ENCODE peak calls at places on chromosomes 12 and 14, in four cellular contexts. Y is ascending aorta, P is esophagus squamous epithelium, N is aorta. F is an unnamed sample.

GRCh38 chr14:74574092-74574438 is 38.0 kb downstream of the LTBP2 start:
- DNase-seq in P (no peak), N (no peak), Y (no peak), F (no peak)

GRCh38 chr14:52111583-52111982 is 42.7 kb upstream of the NID2 start:
- DNase-seq in P (no peak), Y (no peak), N (no peak), F (no peak)

GRCh38 chr14:89673499-89674225 is 256.6 kb upstream of the FOXN3 start:
- DNase-seq in P (no peak), Y (no peak), N (no peak), F (no peak)

GRCh38 chr14:91835920-91836843 is 31.2 kb downstream of the TC2N start:
- DNase-seq in Y (peak; percentile 39), P (no peak), N (peak; percentile 77), F (peak; percentile 95)

GRCh38 chr12:107451246-107451645 is 234.4 kb upstream of the PWP1 start:
- DNase-seq in P (no peak), Y (no peak), N (no peak), F (no peak)

GRCh38 chr14:100446572-100446971 is 123.4 kb downstream of the SLC25A47 start:
- DNase-seq in P (no peak), N (no peak), Y (no peak), F (no peak)

GRCh38 chr12:71415336-71416231 is 24.0 kb upstream of the LGR5 start:
- DNase-seq in N (no peak), Y (no peak), P (no peak), F (no peak)

GRCh38 chr12:121223283-121223946 is 13.5 kb downstream of the P2RX4 start:
- DNase-seq in N (no peak), Y (no peak), P (no peak), F (no peak)

GRCh38 chr12:92278378-92278828 is 132.8 kb upstream of the BTG1 start:
- DNase-seq in P (no peak), Y (no peak), N (no peak), F (no peak)

GRCh38 chr14:70317969-70318634 is 41.4 kb downstream of the COX16 start:
- DNase-seq in N (no peak), P (no peak), Y (no peak), F (no peak)

GRCh38 chr12:57430117-57430930 is 519 bp downstream of the R3HDM2 start:
- DNase-seq in N (peak; percentile 62), Y (no peak), P (no peak), F (peak; percentile 58)

GRCh38 chr12:57428965-57429364 is 1.9 kb downstream of the R3HDM2 start:
- DNase-seq in N (no peak), Y (no peak), P (no peak), F (no peak)

GRCh38 chr12:57430931-57431566 is at the start of gene R3HDM2:
- DNase-seq in Y (peak; percentile 80), N (peak; percentile 98), P (peak; percentile 69), F (peak; percentile 91)

GRCh38 chr12:57433370-57433769 is 1.2 kb upstream of the INHBC start:
- DNase-seq in Y (no peak), N (no peak), P (no peak), F (no peak)

DNA sequence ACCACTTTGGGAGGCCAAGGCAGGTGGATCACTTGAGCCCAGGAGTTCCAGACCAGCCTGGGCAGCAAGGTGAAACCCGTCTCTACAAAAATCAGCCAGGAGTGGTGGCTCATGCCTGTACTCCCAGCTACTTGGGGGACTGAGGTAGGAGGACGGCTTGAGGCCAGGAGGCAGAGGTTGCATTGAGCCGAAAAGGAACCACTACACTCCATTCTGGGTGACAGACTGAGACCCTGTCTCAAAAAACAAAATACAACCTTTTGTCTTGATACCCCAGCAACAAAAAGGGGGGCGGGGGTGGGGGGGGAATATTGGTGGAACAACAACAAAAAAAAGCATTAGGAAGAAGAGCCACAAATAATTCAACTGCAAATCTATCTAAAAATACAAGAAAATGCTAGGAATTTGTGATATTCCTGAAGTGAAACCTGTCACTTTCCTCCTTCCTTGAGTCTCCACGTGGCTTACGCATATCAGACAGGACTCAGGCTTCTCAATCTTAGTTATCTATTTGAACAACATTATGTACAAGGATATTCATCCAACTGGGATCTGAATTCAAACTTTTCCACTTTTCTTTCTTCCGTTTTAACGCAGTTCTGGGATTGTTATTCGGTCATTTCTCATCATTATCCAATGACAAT is 1.2 kb downstream of the R3HDM2 start:
- DNase-seq in N (no peak), P (no peak), Y (no peak), F (no peak)
- H3K9me3 ChIP-seq in N (no peaks in the 10 kb centered on the region), P (no peaks in the 10 kb centered on the region), Y (no peaks in the 10 kb centered on the region), F (no peaks in the 10 kb centered on the region)

GRCh38 chr12:61291647-61292046 is 968.6 kb upstream of the USP15 start:
- DNase-seq in P (no peak), N (no peak), Y (no peak), F (no peak)

GRCh38 chr12:61290473-61290872 is 969.7 kb upstream of the USP15 start:
- DNase-seq in P (no peak), Y (no peak), N (no peak), F (no peak)
- H3K9me3 ChIP-seq in P (peaks cover 21% of the 10 kb centered on the region), Y (peaks cover 17% of the 10 kb centered on the region), N (peaks cover 7% of the 10 kb centered on the region), F (no peaks in the 10 kb centered on the region)

GRCh38 chr14:68801631-68802030 is 8.8 kb upstream of the ZFP36L1 start:
- DNase-seq in N (no peak), Y (no peak), P (no peak), F (no peak)
- H3K9me3 ChIP-seq in N (no peaks in the 10 kb centered on the region), Y (peaks cover 6% of the 10 kb centered on the region), P (peaks cover 5% of the 10 kb centered on the region), F (no peaks in the 10 kb centered on the region)

GRCh38 chr14:85112762-85113161 is 417.2 kb upstream of the FLRT2 start:
- DNase-seq in N (no peak), P (no peak), Y (no peak), F (no peak)
- H3K9me3 ChIP-seq in N (peaks cover 2% of the 10 kb centered on the region), P (peaks cover 6% of the 10 kb centered on the region), Y (no peaks in the 10 kb centered on the region), F (no peaks in the 10 kb centered on the region)

DNA sequence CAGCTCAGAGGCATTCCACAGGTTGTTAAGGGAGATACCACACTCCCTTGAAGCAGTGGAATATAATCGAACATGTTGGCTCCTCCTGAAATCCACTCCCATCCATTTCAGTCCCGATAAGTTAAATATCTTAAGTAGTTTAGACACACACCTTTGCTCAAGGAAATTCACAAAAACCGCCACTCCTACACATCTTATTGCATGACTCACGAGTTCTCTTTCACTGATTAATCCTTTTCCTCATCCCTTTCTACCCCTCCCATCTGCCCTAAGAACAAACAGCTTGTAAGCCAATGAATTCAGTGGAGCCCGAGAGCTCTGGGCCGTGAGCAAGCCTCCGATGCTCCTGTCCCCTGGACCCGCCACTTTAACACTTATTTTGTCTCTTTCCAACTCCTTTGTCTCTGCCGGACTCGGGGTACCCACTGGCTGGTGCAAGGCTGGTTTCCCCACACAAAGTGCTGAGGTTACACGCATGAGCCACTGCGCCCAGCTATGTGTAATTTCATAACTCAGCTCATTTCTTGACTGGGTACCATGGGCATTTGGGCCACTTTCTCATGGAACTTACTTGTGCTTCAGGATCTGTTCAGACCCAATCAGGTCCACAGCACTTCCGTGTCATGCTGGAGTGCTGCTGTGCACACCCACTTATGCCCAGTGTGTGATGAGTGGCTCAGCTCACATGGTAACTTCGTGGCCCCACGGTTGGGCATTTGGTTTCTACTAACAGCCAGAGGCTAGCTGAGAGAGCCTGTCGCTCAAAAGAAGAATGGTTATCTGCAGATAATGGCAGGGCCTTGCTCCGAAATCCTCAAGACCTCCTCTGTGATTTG is 171.8 kb upstream of the ALG10B start:
- DNase-seq in N (no peak), Y (no peak), P (no peak), F (no peak)
- H3K9me3 ChIP-seq in N (no peaks in the 10 kb centered on the region), Y (no peaks in the 10 kb centered on the region), P (peaks cover 26% of the 10 kb centered on the region), F (no peaks in the 10 kb centered on the region)

DNA sequence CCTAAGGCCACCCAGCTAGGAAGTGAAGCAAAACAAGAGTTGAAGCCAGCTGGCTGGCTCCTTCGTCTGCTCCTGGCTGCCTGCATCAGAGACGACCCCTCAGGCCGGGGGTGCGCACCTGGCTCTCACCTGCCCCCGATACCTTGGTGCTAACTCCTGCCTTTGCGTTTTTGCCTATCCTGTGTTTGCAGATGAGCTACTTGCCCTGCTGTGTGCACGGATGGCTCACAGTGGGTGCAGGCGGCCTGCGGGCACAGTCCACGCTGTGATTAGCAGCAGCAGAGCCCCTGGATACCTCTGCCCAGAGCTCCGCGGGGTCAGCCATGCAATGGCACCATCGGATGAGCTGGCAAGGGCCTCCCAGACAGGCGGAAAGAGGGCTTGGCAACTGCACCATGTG is 31.2 kb upstream of the FZD10 start:
- DNase-seq in P (no peak), N (peak; percentile 6), Y (no peak), F (no peak)
- H3K9me3 ChIP-seq in P (no peaks in the 10 kb centered on the region), N (no peaks in the 10 kb centered on the region), Y (no peaks in the 10 kb centered on the region), F (no peaks in the 10 kb centered on the region)

DNA sequence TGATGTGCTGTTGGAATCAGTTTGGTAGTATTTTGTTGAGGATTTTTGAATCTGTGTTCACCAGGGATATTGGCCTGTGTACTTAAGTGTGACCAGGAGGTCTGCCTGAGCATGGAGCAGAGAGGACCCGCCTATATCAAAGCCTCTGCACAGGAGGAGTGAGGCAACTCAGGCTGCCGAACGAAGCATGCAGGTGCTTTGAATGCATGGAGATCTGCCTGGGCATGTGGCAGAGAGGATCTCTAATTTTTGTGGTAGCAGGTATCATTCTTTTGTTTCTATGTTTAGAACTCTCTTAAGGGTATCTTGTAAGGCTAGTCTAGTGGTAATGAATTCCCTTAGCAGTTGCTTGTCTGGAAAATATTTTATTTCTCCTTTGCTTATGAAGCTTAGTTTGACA is 26.9 kb downstream of the RAB3IP start:
- DNase-seq in N (no peak), P (no peak), Y (no peak), F (no peak)
- H3K9me3 ChIP-seq in N (peaks cover 18% of the 10 kb centered on the region), P (peaks cover 53% of the 10 kb centered on the region), Y (peaks cover 51% of the 10 kb centered on the region), F (peaks cover 3% of the 10 kb centered on the region)

GRCh38 chr14:49970474-49971147 is 77.7 kb downstream of the ARF6 start:
- DNase-seq in P (no peak), N (no peak), Y (no peak), F (no peak)
- H3K9me3 ChIP-seq in P (no peaks in the 10 kb centered on the region), N (no peaks in the 10 kb centered on the region), Y (no peaks in the 10 kb centered on the region), F (no peaks in the 10 kb centered on the region)

GRCh38 chr12:79561401-79562132 is 129.2 kb downstream of the PAWR start:
- DNase-seq in Y (no peak), P (no peak), N (no peak), F (no peak)

GRCh38 chr12:79567164-79567563 is 123.6 kb downstream of the PAWR start:
- DNase-seq in Y (no peak), N (no peak), P (no peak), F (no peak)

GRCh38 chr12:79563021-79563739 is 127.6 kb downstream of the PAWR start:
- DNase-seq in P (no peak), Y (no peak), N (no peak), F (no peak)

GRCh38 chr12:79569679-79570078 is 121.1 kb downstream of the PAWR start:
- DNase-seq in Y (no peak), P (no peak), N (no peak), F (no peak)

DNA sequence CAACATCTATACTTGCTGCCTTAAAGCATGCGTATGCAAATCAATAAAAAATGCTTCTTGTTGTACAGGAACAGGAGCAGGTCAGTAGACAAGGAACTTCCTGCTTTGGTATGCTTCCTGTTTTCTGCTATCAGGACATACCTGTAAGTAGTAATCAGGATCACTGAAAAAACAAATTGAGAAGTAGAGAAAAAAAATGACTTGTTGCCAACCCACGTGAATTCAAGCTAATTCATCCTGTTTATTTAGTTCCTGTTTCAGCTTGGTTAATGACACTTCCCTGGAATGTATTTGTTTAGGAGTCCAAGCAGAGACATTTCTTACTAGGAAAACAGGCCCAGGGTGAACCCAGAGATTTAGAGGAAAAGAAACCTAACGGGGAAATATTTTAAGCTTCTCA is 124.3 kb downstream of the PAWR start:
- DNase-seq in P (no peak), Y (no peak), N (no peak), F (no peak)
- H3K9me3 ChIP-seq in P (peaks cover 12% of the 10 kb centered on the region), Y (peaks cover 1% of the 10 kb centered on the region), N (no peaks in the 10 kb centered on the region), F (no peaks in the 10 kb centered on the region)

GRCh38 chr14:105849933-105850626 is 323.7 kb downstream of the TMEM121 start:
- DNase-seq in N (no peak), Y (no peak), P (no peak), F (peak; percentile 4)
- H3K9me3 ChIP-seq in N (no peaks in the 10 kb centered on the region), Y (no peaks in the 10 kb centered on the region), P (no peaks in the 10 kb centered on the region), F (no peaks in the 10 kb centered on the region)